ENCODE peak calls at places on chromosome 13, in five cellular contexts. D, J, E, I and U are unnamed samples.

GRCh38 chr13:18235172-18235571 is 946.5 kb downstream of the TUBA3C start:
- DNase-seq in D (no peak), J (no peak), E (no peak), I (no peak), U (no peak)

GRCh38 chr13:94168784-94169512 is 310.5 kb downstream of the DCT start:
- DNase-seq in D (no peak), J (no peak), E (no peak), I (no peak), U (no peak)

GRCh38 chr13:100131863-100132574 is 43.1 kb downstream of the PCCA start:
- DNase-seq in D (peak), J (peak), E (no peak), I (peak), U (no peak)

GRCh38 chr13:57352114-57352513 is 185.1 kb downstream of the PRR20E start:
- DNase-seq in D (no peak), J (no peak), E (no peak), I (no peak), U (no peak)

GRCh38 chr13:33744589-33745369 is 73.2 kb upstream of the RFC3 start:
- DNase-seq in D (no peak), J (no peak), E (no peak), I (no peak), U (peak)

GRCh38 chr13:26707122-26708006 is 53.2 kb downstream of the GPR12 start:
- DNase-seq in D (peak), J (peak), E (peak), I (peak), U (no peak)

GRCh38 chr13:48778551-48779088 is 124.9 kb downstream of the CYSLTR2 start:
- DNase-seq in D (no peak), J (no peak), E (no peak), I (no peak), U (no peak)

GRCh38 chr13:54004026-54004699 is 975.5 kb downstream of the OLFM4 start:
- DNase-seq in D (no peak), J (no peak), E (no peak), I (no peak), U (no peak)

GRCh38 chr13:111658150-111659100 is 338.0 kb downstream of the TEX29 start:
- DNase-seq in D (no peak), J (no peak), E (peak), I (no peak), U (no peak)

GRCh38 chr13:96898212-96898611 is 96.1 kb downstream of the OXGR1 start:
- DNase-seq in D (no peak), J (no peak), E (no peak), I (no peak), U (no peak)

GRCh38 chr13:73096173-73097117 is 37.6 kb downstream of the KLF5 start:
- DNase-seq in D (no peak), J (no peak), E (no peak), I (peak), U (no peak)

GRCh38 chr13:100545684-100546061 is 42.9 kb downstream of the GGACT start:
- DNase-seq in D (no peak), J (no peak), E (no peak), I (no peak), U (no peak)

GRCh38 chr13:51726446-51727185 is 77.3 kb downstream of the DHRS12 start:
- DNase-seq in D (peak), J (no peak), E (no peak), I (no peak), U (no peak)

GRCh38 chr13:37446503-37446902 is 152.1 kb downstream of the POSTN start:
- DNase-seq in D (no peak), J (no peak), E (no peak), I (no peak), U (no peak)

GRCh38 chr13:108121406-108121805 is 93.9 kb downstream of the LIG4 start:
- DNase-seq in D (no peak), J (no peak), E (peak), I (no peak), U (no peak)

GRCh38 chr13:96141032-96141431 is 51.1 kb downstream of the HS6ST3 start:
- DNase-seq in D (no peak), J (no peak), E (peak), I (no peak), U (no peak)

GRCh38 chr13:75458696-75459422 is 23.1 kb downstream of the TBC1D4 start:
- DNase-seq in D (peak), J (no peak), E (peak), I (no peak), U (no peak)

GRCh38 chr13:91247768-91248167 is 99.7 kb upstream of the MIR17HG start:
- DNase-seq in D (peak), J (no peak), E (peak), I (no peak), U (peak)

GRCh38 chr13:72782717-72783116 is 784 bp downstream of the PIBF1 start:
- DNase-seq in D (peak), J (no peak), E (no peak), I (peak), U (no peak)

GRCh38 chr13:75635101-75635620 is 969 bp upstream of the LMO7 start:
- DNase-seq in D (no peak), J (no peak), E (peak), I (no peak), U (no peak)

GRCh38 chr13:65582160-65582559 is 1648.0 kb downstream of the PCDH9 start:
- DNase-seq in D (no peak), J (no peak), E (peak), I (no peak), U (no peak)

GRCh38 chr13:97257800-97258799 is 36.0 kb downstream of the MBNL2 start:
- DNase-seq in D (peak), J (peak), E (peak), I (peak), U (no peak)

GRCh38 chr13:50650478-50650877 is 193.0 kb downstream of the DLEU7 start:
- DNase-seq in D (no peak), J (no peak), E (no peak), I (no peak), U (no peak)

GRCh38 chr13:102847272-102848234 is 1.7 kb downstream of the ERCC5 start:
- DNase-seq in D (peak), J (peak), E (peak), I (no peak), U (peak)

GRCh38 chr13:35093356-35093755 is 151.3 kb downstream of the NBEA start:
- DNase-seq in D (no peak), J (no peak), E (no peak), I (no peak), U (no peak)

GRCh38 chr13:111644750-111645149 is 324.3 kb downstream of the TEX29 start:
- DNase-seq in D (no peak), J (no peak), E (no peak), I (no peak), U (no peak)

GRCh38 chr13:21671793-21672680 is 1.2 kb downstream of the FGF9 start:
- DNase-seq in D (no peak), J (no peak), E (peak), I (no peak), U (no peak)

GRCh38 chr13:102597029-102598015 is 536 bp downstream of the TPP2 start:
- DNase-seq in D (peak), J (no peak), E (peak), I (peak), U (no peak)

GRCh38 chr13:20939662-20940061 is 37.1 kb upstream of the XPO4 start:
- DNase-seq in D (no peak), J (no peak), E (no peak), I (no peak), U (no peak)

GRCh38 chr13:104592127-104592526 is 1525.9 kb upstream of the SLC10A2 start:
- DNase-seq in D (peak), J (peak), E (no peak), I (no peak), U (no peak)

GRCh38 chr13:105139380-105140285 is 1395.8 kb downstream of the EFNB2 start:
- DNase-seq in D (peak), J (peak), E (peak), I (no peak), U (no peak)

GRCh38 chr13:48233886-48234488 is 981 bp downstream of the ITM2B start:
- DNase-seq in D (no peak), J (no peak), E (peak), I (no peak), U (peak)

GRCh38 chr13:39023761-39024160 is 14.1 kb downstream of the PROSER1 start:
- DNase-seq in D (no peak), J (no peak), E (no peak), I (no peak), U (no peak)

GRCh38 chr13:20301391-20302071 is 69.4 kb upstream of the GJB6 start:
- DNase-seq in D (no peak), J (no peak), E (peak), I (no peak), U (no peak)

GRCh38 chr13:90068658-90069057 is 1278.8 kb upstream of the MIR17HG start:
- DNase-seq in D (no peak), J (no peak), E (no peak), I (no peak), U (no peak)

GRCh38 chr13:112998506-112999280 is 29.7 kb downstream of the MCF2L start:
- DNase-seq in D (no peak), J (no peak), E (no peak), I (no peak), U (no peak)

GRCh38 chr13:112995395-112996091 is 26.5 kb downstream of the MCF2L start:
- DNase-seq in D (no peak), J (no peak), E (no peak), I (no peak), U (no peak)

GRCh38 chr13:112999414-113000177 is 30.6 kb downstream of the MCF2L start:
- DNase-seq in D (no peak), J (no peak), E (no peak), I (no peak), U (no peak)

GRCh38 chr13:112996671-112997091 is 27.7 kb downstream of the MCF2L start:
- DNase-seq in D (no peak), J (no peak), E (no peak), I (no peak), U (no peak)

GRCh38 chr13:112997188-112998135 is 28.4 kb downstream of the MCF2L start:
- DNase-seq in D (no peak), J (no peak), E (no peak), I (no peak), U (no peak)
- TF ChIP-seq POLR2AphosphoS5 in D (no peak), J (no peak), E (no peak), I (no peak), U (no peak)

DNA sequence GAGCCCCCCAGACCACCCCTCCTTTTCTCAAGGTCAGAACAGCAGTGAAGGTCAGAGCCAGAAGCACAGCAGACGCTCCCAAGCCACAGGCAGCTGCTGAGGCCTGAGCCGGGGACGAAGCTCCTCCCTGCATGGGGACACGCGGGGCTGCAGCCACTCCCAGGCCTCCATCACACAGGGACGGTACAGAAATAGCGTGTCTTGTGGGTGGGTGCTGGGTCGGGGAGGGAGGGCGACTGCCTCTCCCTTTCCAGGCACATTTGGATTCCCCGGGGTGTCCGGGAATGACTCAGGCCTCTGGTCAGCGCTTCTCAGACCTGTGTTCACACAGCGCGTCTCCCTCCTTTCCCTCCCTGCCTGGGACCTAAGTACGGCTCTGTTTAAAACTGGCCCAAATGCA is 33.2 kb downstream of the RASA3 start:
- DNase-seq in D (no peak), J (peak), E (no peak), I (peak), U (no peak)
- H3K4me3 ChIP-seq in D (no peak), J (no peak), E (no peak), I (no peak), U (no peak)

DNA sequence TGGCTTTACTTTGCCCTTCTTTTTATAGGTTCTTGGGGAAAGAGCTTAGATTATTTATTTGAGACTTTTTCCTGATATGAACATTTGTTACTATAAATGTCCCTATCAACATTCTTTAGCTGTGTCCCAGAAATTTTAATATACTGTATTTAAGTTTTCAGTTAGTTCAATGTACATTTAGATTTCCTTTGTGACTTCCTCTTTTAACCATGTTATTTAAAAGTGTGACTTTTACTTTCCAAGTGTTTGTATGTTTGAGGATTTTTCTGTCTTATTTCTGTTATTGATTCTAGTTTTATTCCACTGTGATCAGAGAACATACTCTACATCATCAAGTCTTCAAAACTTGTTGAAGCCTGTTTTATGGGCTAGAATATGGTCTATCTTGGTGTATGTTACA is 72.7 kb upstream of the SPRY2 start:
- DNase-seq in D (no peak), J (no peak), E (no peak), I (no peak), U (no peak)
- TF ChIP-seq EZH2 in D (no peak), J (no peak), E (no peak), I (no peak), U (no peak)

GRCh38 chr13:98466634-98467236 is 110.2 kb downstream of the STK24 start:
- DNase-seq in D (peak), J (no peak), E (peak), I (peak), U (no peak)
- TF ChIP-seq POLR2AphosphoS5 in D (no peak), J (no peak), E (no peak), I (no peak), U (no peak)

GRCh38 chr13:44307844-44308243 is 65.8 kb upstream of the SERP2 start:
- DNase-seq in D (no peak), J (peak), E (no peak), I (no peak), U (no peak)

GRCh38 chr13:44305845-44306244 is 67.8 kb upstream of the SERP2 start:
- DNase-seq in D (peak), J (no peak), E (peak), I (no peak), U (no peak)

GRCh38 chr13:44307255-44307654 is 66.4 kb upstream of the SERP2 start:
- DNase-seq in D (peak), J (peak), E (no peak), I (no peak), U (no peak)

GRCh38 chr13:44305216-44305615 is 68.4 kb upstream of the SERP2 start:
- DNase-seq in D (no peak), J (peak), E (no peak), I (no peak), U (no peak)

DNA sequence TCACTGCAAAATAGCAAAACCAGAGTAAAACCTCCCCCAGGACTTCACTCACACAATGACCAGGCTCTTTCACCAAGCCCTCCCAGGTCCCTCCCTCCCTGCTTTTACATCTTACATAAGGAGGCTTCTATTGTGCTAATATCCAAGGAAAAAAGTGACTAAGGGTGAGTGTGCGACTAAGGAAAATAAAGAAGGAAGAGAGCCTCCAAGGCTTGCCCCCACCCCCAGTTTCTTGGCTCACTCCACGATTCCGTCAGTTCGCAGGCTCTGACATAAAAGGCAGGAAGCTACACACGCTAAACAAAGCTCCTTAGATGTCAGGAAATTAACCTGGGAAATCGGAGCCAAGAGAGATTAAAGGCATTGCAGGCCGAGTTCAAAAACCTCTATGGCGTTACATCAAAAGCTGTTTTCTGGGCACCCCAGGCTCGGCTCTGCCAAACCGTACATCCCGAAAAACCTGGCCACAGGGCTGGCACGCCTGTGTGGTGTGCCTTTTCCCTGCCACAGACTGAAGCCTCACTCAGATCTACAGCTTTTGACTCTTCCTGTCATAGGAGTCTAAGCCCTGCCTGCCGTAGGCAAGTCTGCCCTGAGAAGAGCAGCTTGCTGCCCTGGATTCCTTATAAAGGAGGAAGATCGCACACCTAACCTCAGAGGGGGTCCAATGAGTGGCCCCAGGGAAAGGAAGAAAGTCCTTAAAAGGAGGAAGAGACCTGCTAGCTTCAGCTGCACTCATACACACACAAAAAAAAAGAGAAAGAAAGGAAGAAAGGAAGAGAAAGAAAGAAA is 67.0 kb upstream of the SERP2 start:
- DNase-seq in D (peak), J (peak), E (peak), I (no peak), U (no peak)
- H3K4me3 ChIP-seq in D (peak), J (peak), E (peak), I (no peak), U (peak)

GRCh38 chr13:47179321-47179720 is 282.5 kb upstream of the HTR2A start:
- DNase-seq in D (no peak), J (no peak), E (no peak), I (no peak), U (no peak)

GRCh38 chr13:47175172-47175806 is 278.4 kb upstream of the HTR2A start:
- DNase-seq in D (no peak), J (no peak), E (no peak), I (no peak), U (no peak)

GRCh38 chr13:47184311-47184710 is 287.5 kb upstream of the HTR2A start:
- DNase-seq in D (no peak), J (no peak), E (no peak), I (no peak), U (no peak)

GRCh38 chr13:47178090-47178950 is 281.5 kb upstream of the HTR2A start:
- DNase-seq in D (no peak), J (no peak), E (no peak), I (no peak), U (no peak)
- TF ChIP-seq EZH2 in D (no peak), J (no peak), E (no peak), I (no peak), U (no peak)

DNA sequence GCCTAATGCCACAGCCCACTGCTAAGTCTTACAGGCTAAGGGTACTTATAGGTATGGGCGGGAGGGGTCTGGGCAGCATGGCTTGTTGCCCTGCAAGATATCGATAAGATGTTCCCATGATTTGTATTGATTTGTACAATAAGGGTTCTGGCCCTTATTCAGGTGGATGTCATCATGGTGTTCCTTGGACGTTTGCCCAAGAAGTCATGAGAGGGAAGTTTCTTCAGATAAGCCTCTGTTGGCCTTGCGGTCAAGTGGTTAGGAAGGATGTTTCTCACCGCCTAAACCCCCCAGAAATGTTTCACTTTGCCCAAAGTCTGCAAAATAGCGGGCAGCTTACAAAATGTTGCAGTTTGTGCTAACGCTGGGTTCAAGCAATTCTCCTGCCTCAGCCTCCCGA is 7.3 kb downstream of the PARP4 start:
- DNase-seq in D (peak), J (no peak), E (no peak), I (no peak), U (no peak)
- TF ChIP-seq POLR2AphosphoS5 in D (no peak), J (no peak), E (no peak), I (peak), U (no peak)

GRCh38 chr13:30908416-30908980 is 2.4 kb downstream of the MEDAG start:
- DNase-seq in D (peak), J (no peak), E (no peak), I (no peak), U (peak)
- H3K4me3 ChIP-seq in D (peak), J (no peak), E (no peak), I (no peak), U (peak)

DNA sequence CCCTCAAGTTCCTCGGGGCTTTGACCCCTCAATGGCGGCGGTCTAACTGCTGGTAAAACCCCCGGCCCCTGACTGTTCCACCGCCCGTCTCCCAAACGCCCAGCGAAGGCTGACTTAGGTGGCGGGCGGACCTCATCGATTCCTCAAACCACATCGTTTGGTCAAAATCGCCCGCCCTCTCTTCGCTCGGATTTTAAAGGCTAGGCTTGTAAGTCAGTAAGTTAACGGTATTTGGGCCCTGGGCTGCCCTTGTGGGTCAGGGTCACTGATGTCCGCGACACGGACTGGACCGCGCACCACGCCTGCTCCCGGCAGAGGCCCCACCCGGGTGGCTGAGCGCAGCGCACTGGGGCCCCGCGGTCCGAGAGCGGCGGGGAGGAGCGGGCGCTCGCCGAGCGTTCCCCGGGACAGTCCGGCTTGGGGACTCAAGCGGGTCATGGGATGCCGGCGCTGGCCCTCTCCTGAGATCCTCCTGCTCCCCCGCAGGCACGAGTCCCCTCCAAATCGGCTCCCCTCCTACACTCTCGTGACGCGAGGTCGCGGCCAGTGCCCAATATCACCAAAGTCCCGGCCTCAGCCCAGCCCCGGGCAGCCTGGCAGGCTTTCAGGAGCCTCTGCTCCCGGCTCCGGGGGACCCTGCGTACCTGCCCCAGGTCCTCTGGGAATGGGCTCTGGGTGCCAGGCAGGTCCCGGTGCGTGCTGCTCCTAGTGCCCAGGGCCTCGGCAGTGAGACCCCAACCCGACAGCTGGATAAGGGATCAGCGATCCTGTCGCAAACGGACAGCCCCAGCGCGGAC is 990 bp downstream of the FLT1 start:
- DNase-seq in D (no peak), J (no peak), E (peak), I (no peak), U (no peak)
- TF ChIP-seq EZH2 in D (no peak), J (no peak), E (no peak), I (no peak), U (no peak)